ENCODE peak calls at places on chromosomes 12 and 14, in eight cellular contexts. One of them, this sample, is unnamed.

GRCh38 chr12:66144796-66145754 is 14.5 kb upstream of the LLPH start:
- DNase-seq in HT-29: peak
- DNase-seq in activated T-helper 1 cell treated with anti-CD3 and anti-CD28 coated beads, Interleukin-2, amount 50 U/mL, for 16 hours: no peak
- DNase-seq in AG09309: peak
- DNase-seq in PC-3: peak
- DNase-seq in GM13977: no peak
- DNase-seq in neural progenitor cell: peak
- DNase-seq in naive thymus-derived CD4-positive, alpha-beta T cell: no peak
- DNase-seq in this sample: peak

GRCh38 chr14:91185721-91186120 is 58.8 kb downstream of the GPR68 start:
- DNase-seq in neural progenitor cell: no peak
- DNase-seq in HT-29: no peak
- DNase-seq in activated T-helper 1 cell treated with anti-CD3 and anti-CD28 coated beads, Interleukin-2, amount 50 U/mL, for 16 hours: no peak
- DNase-seq in PC-3: no peak
- DNase-seq in naive thymus-derived CD4-positive, alpha-beta T cell: no peak
- DNase-seq in AG09309: peak
- DNase-seq in GM13977: no peak
- DNase-seq in this sample: no peak

GRCh38 chr12:98973395-98973794 is 328.3 kb downstream of the APAF1 start:
- DNase-seq in GM13977: no peak
- DNase-seq in neural progenitor cell: no peak
- DNase-seq in naive thymus-derived CD4-positive, alpha-beta T cell: no peak
- DNase-seq in PC-3: peak
- DNase-seq in HT-29: no peak
- DNase-seq in activated T-helper 1 cell treated with anti-CD3 and anti-CD28 coated beads, Interleukin-2, amount 50 U/mL, for 16 hours: no peak
- DNase-seq in AG09309: peak
- DNase-seq in this sample: peak

GRCh38 chr12:30106204-30106603 is 322.5 kb upstream of the TMTC1 start:
- DNase-seq in AG09309: no peak
- DNase-seq in PC-3: no peak
- DNase-seq in naive thymus-derived CD4-positive, alpha-beta T cell: no peak
- DNase-seq in HT-29: no peak
- DNase-seq in GM13977: no peak
- DNase-seq in neural progenitor cell: no peak
- DNase-seq in activated T-helper 1 cell treated with anti-CD3 and anti-CD28 coated beads, Interleukin-2, amount 50 U/mL, for 16 hours: no peak
- DNase-seq in this sample: no peak

GRCh38 chr14:81162941-81163340 is 57.8 kb downstream of the GTF2A1 start:
- DNase-seq in PC-3: peak
- DNase-seq in neural progenitor cell: no peak
- DNase-seq in HT-29: no peak
- DNase-seq in AG09309: no peak
- DNase-seq in GM13977: no peak
- DNase-seq in naive thymus-derived CD4-positive, alpha-beta T cell: no peak
- DNase-seq in activated T-helper 1 cell treated with anti-CD3 and anti-CD28 coated beads, Interleukin-2, amount 50 U/mL, for 16 hours: no peak
- DNase-seq in this sample: no peak

GRCh38 chr14:51018521-51018920 is 74.2 kb upstream of the PYGL start:
- DNase-seq in AG09309: no peak
- DNase-seq in naive thymus-derived CD4-positive, alpha-beta T cell: no peak
- DNase-seq in PC-3: no peak
- DNase-seq in HT-29: no peak
- DNase-seq in activated T-helper 1 cell treated with anti-CD3 and anti-CD28 coated beads, Interleukin-2, amount 50 U/mL, for 16 hours: no peak
- DNase-seq in GM13977: no peak
- DNase-seq in neural progenitor cell: no peak
- DNase-seq in this sample: no peak

GRCh38 chr12:120397827-120398563 is 29.0 kb upstream of the MSI1 start:
- DNase-seq in neural progenitor cell: peak
- DNase-seq in HT-29: no peak
- DNase-seq in activated T-helper 1 cell treated with anti-CD3 and anti-CD28 coated beads, Interleukin-2, amount 50 U/mL, for 16 hours: no peak
- DNase-seq in naive thymus-derived CD4-positive, alpha-beta T cell: no peak
- DNase-seq in AG09309: no peak
- DNase-seq in PC-3: no peak
- DNase-seq in GM13977: no peak
- DNase-seq in this sample: no peak

GRCh38 chr14:68711551-68712437 is 81.1 kb downstream of the ZFP36L1 start:
- DNase-seq in activated T-helper 1 cell treated with anti-CD3 and anti-CD28 coated beads, Interleukin-2, amount 50 U/mL, for 16 hours: no peak
- DNase-seq in HT-29: no peak
- DNase-seq in GM13977: no peak
- DNase-seq in naive thymus-derived CD4-positive, alpha-beta T cell: no peak
- DNase-seq in PC-3: no peak
- DNase-seq in AG09309: no peak
- DNase-seq in neural progenitor cell: no peak
- DNase-seq in this sample: no peak

GRCh38 chr14:103558071-103558882 is 4.2 kb downstream of the BAG5 start:
- DNase-seq in naive thymus-derived CD4-positive, alpha-beta T cell: no peak
- DNase-seq in HT-29: no peak
- DNase-seq in activated T-helper 1 cell treated with anti-CD3 and anti-CD28 coated beads, Interleukin-2, amount 50 U/mL, for 16 hours: no peak
- DNase-seq in AG09309: peak
- DNase-seq in neural progenitor cell: no peak
- DNase-seq in PC-3: peak
- DNase-seq in GM13977: no peak
- DNase-seq in this sample: peak

GRCh38 chr14:105537580-105538474 is 11.4 kb downstream of the TMEM121 start:
- DNase-seq in AG09309: no peak
- DNase-seq in GM13977: peak
- DNase-seq in neural progenitor cell: peak
- DNase-seq in HT-29: peak
- DNase-seq in PC-3: peak
- DNase-seq in activated T-helper 1 cell treated with anti-CD3 and anti-CD28 coated beads, Interleukin-2, amount 50 U/mL, for 16 hours: peak
- DNase-seq in naive thymus-derived CD4-positive, alpha-beta T cell: peak
- DNase-seq in this sample: no peak

GRCh38 chr14:106417224-106418049 is 891.1 kb downstream of the TMEM121 start:
- DNase-seq in AG09309: no peak
- DNase-seq in PC-3: no peak
- DNase-seq in activated T-helper 1 cell treated with anti-CD3 and anti-CD28 coated beads, Interleukin-2, amount 50 U/mL, for 16 hours: peak
- DNase-seq in neural progenitor cell: peak
- DNase-seq in HT-29: peak
- DNase-seq in naive thymus-derived CD4-positive, alpha-beta T cell: peak
- DNase-seq in GM13977: peak
- DNase-seq in this sample: peak